ENCODE peak calls at places on chromosomes 5 and 9, in five cellular contexts. P is glutamatergic neuron, L is neural progenitor cell, A is AG09309, E is left ventricle myocardium inferior. J is an unnamed sample.

GRCh38 chr5:54438601-54439399 is 16.7 kb upstream of the HSPB3 start:
- DNase-seq in P (no peak), L (no peak), A (no peak), E (no peak), J (no peak)

GRCh38 chr5:88847410-88847809 is 35.6 kb downstream of the MEF2C start:
- DNase-seq in P (no peak), L (no peak), A (no peak), E (no peak), J (no peak)

GRCh38 chr9:90331826-90332575 is 310.6 kb downstream of the DIRAS2 start:
- DNase-seq in P (no peak), L (no peak), A (peak), E (no peak), J (peak)

GRCh38 chr5:40497573-40497972 is 182.1 kb upstream of the PTGER4 start:
- DNase-seq in P (no peak), L (no peak), A (no peak), E (no peak), J (peak)

GRCh38 chr9:15509931-15510788 is 610 bp downstream of the PSIP1 start:
- DNase-seq in P (peak), L (peak), A (no peak), E (peak), J (no peak)

GRCh38 chr9:6779417-6780241 is 21.9 kb downstream of the KDM4C start:
- DNase-seq in P (no peak), L (no peak), A (no peak), E (no peak), J (no peak)

GRCh38 chr9:20815923-20816703 is 132.1 kb downstream of the FOCAD start:
- DNase-seq in P (no peak), L (no peak), A (no peak), E (no peak), J (no peak)

GRCh38 chr9:87829756-87830155 is 52.9 kb upstream of the SPATA31E1 start:
- DNase-seq in P (no peak), L (no peak), A (no peak), E (no peak), J (no peak)

GRCh38 chr9:91711755-91712591 is 238.1 kb downstream of the ROR2 start:
- DNase-seq in P (no peak), L (no peak), A (no peak), E (no peak), J (no peak)

GRCh38 chr5:74870299-74871067 is 4.3 kb upstream of the FAM169A start:
- DNase-seq in P (no peak), L (no peak), A (peak), E (no peak), J (no peak)

GRCh38 chr5:11595045-11595444 is 309.2 kb downstream of the CTNND2 start:
- DNase-seq in P (no peak), L (no peak), A (no peak), E (no peak), J (no peak)

GRCh38 chr5:172284275-172284971 is 859 bp upstream of the UBTD2 start:
- DNase-seq in P (no peak), L (no peak), A (no peak), E (no peak), J (no peak)

GRCh38 chr5:28301676-28302075 is 1263.3 kb upstream of the CDH9 start:
- DNase-seq in P (no peak), L (no peak), A (no peak), E (no peak), J (peak)

GRCh38 chr5:173626501-173626812 is 10.0 kb upstream of the BOD1 start:
- DNase-seq in P (no peak), L (no peak), A (no peak), E (no peak), J (no peak)

GRCh38 chr5:167945542-167946384 is 345.7 kb upstream of the WWC1 start:
- DNase-seq in P (peak), L (no peak), A (no peak), E (peak), J (no peak)

GRCh38 chr5:78008356-78008967 is 232.3 kb upstream of the TBCA start:
- DNase-seq in P (no peak), L (peak), A (peak), E (no peak), J (peak)

GRCh38 chr5:148469446-148470062 is 85.8 kb downstream of the FBXO38 start:
- DNase-seq in P (no peak), L (no peak), A (peak), E (peak), J (no peak)

GRCh38 chr9:114097613-114098020 is 1.5 kb downstream of the KIF12 start:
- DNase-seq in P (no peak), L (peak), A (no peak), E (no peak), J (no peak)

GRCh38 chr9:123656565-123656964 is 273.4 kb downstream of the DENND1A start:
- DNase-seq in P (no peak), L (no peak), A (no peak), E (no peak), J (peak)

GRCh38 chr5:30605693-30606268 is 587.7 kb upstream of the CDH6 start:
- DNase-seq in P (no peak), L (no peak), A (no peak), E (no peak), J (no peak)

GRCh38 chr5:176611435-176611834 is 1.5 kb upstream of the GPRIN1 start:
- DNase-seq in P (no peak), L (peak), A (peak), E (peak), J (no peak)

GRCh38 chr9:120708526-120709224 is 5.6 kb downstream of the MEGF9 start:
- DNase-seq in P (no peak), L (no peak), A (peak), E (no peak), J (no peak)

GRCh38 chr9:137240321-137240840 is 706 bp upstream of the TUBB4B start:
- DNase-seq in P (peak), L (peak), A (no peak), E (peak), J (no peak)

GRCh38 chr5:73605223-73606087 is 20.5 kb upstream of the ARHGEF28 start:
- DNase-seq in P (no peak), L (no peak), A (no peak), E (no peak), J (no peak)

GRCh38 chr9:127540664-127541041 is 71.4 kb upstream of the STXBP1 start:
- DNase-seq in P (no peak), L (peak), A (no peak), E (no peak), J (no peak)

GRCh38 chr5:99378443-99378842 is 449.6 kb upstream of the CHD1 start:
- DNase-seq in P (no peak), L (no peak), A (no peak), E (no peak), J (no peak)

GRCh38 chr5:169183581-169183980 is 117.4 kb downstream of the SLIT3 start:
- DNase-seq in P (no peak), L (no peak), A (peak), E (no peak), J (no peak)

GRCh38 chr5:103511554-103511885 is 51.1 kb downstream of the NUDT12 start:
- DNase-seq in P (no peak), L (no peak), A (no peak), E (no peak), J (peak)
- TF ChIP-seq CTCF in P (no peak), L (no peak), A (no peak), E (no peak), J (no peak)

GRCh38 chr5:62206150-62206829 is 99.7 kb upstream of the KIF2A start:
- DNase-seq in P (no peak), L (peak), A (no peak), E (no peak), J (no peak)
- TF ChIP-seq CTCF in P (no peak), L (peak), A (peak), E (no peak), J (peak)

GRCh38 chr9:133794006-133794760 is 56.0 kb upstream of the SARDH start:
- DNase-seq in P (no peak), L (no peak), A (no peak), E (no peak), J (no peak)
- TF ChIP-seq CTCF in P (no peak), L (no peak), A (no peak), E (no peak), J (no peak)

DNA sequence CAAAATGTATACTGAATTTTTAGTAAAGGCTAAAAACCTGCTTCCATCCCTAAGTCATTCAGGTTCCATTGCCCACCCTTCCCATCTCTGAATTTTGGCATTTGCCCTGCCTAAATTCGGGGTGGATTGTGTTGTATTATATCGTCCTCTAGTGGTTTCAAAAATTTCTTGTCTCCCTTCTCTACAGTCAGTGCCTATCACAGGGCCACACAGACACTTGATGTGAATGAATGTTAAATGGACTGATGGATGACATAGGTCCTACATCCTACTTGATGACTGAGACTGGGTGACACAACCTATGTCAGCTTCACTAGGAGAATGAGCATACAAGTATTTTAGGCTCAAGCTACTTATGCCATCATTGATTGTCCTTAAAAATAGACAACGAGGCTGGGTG is 45.6 kb upstream of the SLC30A5 start:
- DNase-seq in P (no peak), L (peak), A (no peak), E (no peak), J (no peak)
- TF ChIP-seq CTCF in P (no peak), L (peak), A (peak), E (peak), J (peak)

DNA sequence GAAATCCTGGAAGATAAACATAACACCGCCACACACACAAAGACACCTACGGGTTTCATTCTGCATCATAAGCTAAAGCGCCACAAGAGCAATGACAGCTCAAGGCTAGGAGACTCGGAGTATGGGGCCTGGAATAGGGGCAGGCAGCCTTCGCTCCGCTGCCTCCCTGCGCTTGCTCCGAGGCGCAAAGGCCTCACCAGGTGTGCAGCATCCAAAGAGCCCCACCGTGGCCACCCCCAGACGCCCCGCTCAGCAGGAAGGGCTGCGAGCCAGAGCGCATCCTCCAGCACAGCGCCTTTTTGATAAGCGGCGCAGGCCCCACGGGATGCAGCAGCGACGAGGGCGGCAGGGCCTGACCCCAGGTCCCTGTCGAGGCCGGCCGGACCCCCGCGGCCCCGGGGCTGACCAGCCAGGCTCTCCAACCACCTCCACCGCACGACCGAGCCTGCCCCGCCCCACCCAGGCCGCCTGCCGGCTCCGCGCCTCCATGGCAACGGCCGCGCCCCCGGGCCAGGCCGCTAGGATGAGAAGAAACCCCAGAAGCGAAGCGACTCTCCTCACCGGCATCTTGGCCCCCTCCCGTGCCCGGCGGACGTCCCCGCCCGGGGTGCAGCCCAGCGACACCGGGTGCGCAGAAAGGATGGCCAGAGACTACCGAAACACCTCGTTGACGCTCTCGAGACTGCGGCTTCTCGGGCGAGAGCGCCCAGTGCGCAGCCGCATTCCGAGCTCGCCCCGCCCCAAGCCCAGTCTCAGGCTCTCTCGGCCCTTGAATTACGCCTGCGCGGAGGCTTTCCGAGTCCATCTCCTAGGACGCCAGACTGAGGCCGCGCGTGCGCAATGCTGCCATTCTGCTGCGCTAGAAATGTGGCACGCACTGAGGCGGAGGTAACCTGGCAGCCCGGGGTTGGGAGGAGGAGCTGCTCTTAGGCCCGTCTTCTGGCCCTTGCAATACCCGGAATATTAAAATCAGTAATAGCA is at the start of gene KIF3A:
- DNase-seq in P (peak), L (peak), A (peak), E (peak), J (peak)
- TF ChIP-seq CTCF in P (peak), L (peak), A (no peak), E (peak), J (no peak)

GRCh38 chr9:84239341-84239740 is 101.2 kb downstream of the SLC28A3 start:
- DNase-seq in P (no peak), L (no peak), A (no peak), E (no peak), J (peak)

GRCh38 chr9:84235516-84235915 is 105.0 kb downstream of the SLC28A3 start:
- DNase-seq in P (peak), L (no peak), A (no peak), E (no peak), J (no peak)

GRCh38 chr9:84241817-84242356 is 98.7 kb downstream of the SLC28A3 start:
- DNase-seq in P (no peak), L (no peak), A (no peak), E (no peak), J (no peak)

DNA sequence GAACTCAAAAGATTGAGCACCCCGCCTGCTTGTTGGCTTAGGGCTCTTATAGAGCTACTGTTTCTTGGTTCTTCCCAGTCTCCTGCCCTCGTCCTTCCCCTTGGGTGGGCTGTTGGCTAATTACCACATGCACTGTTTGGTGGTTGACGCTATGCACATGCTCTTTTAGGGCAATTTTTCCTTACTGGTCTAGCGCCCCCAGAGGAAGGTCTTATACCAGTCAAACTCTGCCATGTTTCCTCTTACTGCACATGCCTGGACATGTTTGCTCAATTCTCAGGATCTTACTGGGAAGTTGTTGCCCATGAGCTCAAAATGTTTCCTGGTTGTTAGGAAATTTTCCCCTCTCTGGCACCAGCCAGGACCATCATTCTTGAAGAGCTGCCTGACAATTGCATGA is 101.9 kb downstream of the SLC28A3 start:
- DNase-seq in P (no peak), L (no peak), A (no peak), E (no peak), J (no peak)
- TF ChIP-seq CTCF in P (no peak), L (peak), A (peak), E (no peak), J (peak)

J was measured in epithelial cell of proximal tubule.